ENCODE peak calls at places on chromosomes 7 and 10, in four cellular contexts. T is A549, O is foreskin fibroblast, R is HFF-Myc. M is an unnamed sample.

GRCh38 chr10:34960983-34961382 is 129.2 kb downstream of the CUL2 start:
- DNase-seq in T (peak), O (peak), R (no peak), M (no peak)

GRCh38 chr10:117364121-117364960 is 10.9 kb downstream of the PDZD8 start:
- DNase-seq in T (peak), O (no peak), R (no peak), M (no peak)

GRCh38 chr10:62805139-62806092 is 896 bp downstream of the ADO start:
- DNase-seq in T (peak), O (no peak), R (no peak), M (no peak)

GRCh38 chr10:86087716-86088115 is 278.9 kb downstream of the GRID1 start:
- DNase-seq in T (no peak), O (no peak), R (no peak), M (no peak)

GRCh38 chr7:2045559-2046405 is 187.0 kb downstream of the MAD1L1 start:
- DNase-seq in T (no peak), O (no peak), R (no peak), M (no peak)

GRCh38 chr7:183907-184767 is 8.2 kb upstream of the FAM20C start:
- DNase-seq in T (no peak), O (no peak), R (no peak), M (no peak)

GRCh38 chr10:79356104-79356503 is 8.8 kb downstream of the PPIF start:
- DNase-seq in T (no peak), O (no peak), R (no peak), M (no peak)

GRCh38 chr10:130623680-130624271 is 487.6 kb downstream of the GLRX3 start:
- DNase-seq in T (no peak), O (no peak), R (no peak), M (no peak)

GRCh38 chr10:44991571-44991970 is 9.2 kb upstream of the ZNF22 start:
- DNase-seq in T (no peak), O (no peak), R (no peak), M (no peak)

GRCh38 chr10:49096890-49097445 is 18.4 kb downstream of the VSTM4 start:
- DNase-seq in T (no peak), O (no peak), R (no peak), M (no peak)

GRCh38 chr10:17106991-17107390 is 22.6 kb downstream of the CUBN start:
- DNase-seq in T (no peak), O (no peak), R (no peak), M (no peak)

GRCh38 chr7:132575336-132575986 is 809 bp downstream of the PLXNA4 start:
- DNase-seq in T (peak), O (peak), R (no peak), M (no peak)

GRCh38 chr10:102492983-102493382 is 9.5 kb downstream of the ACTR1A start:
- DNase-seq in T (no peak), O (no peak), R (no peak), M (no peak)

GRCh38 chr10:90751107-90751997 is 106.5 kb downstream of the HTR7 start:
- DNase-seq in T (peak), O (peak), R (no peak), M (peak)

GRCh38 chr7:130897515-130898419 is 163.8 kb upstream of the KLF14 start:
- DNase-seq in T (no peak), O (no peak), R (no peak), M (no peak)

GRCh38 chr7:37942934-37943610 is 22.6 kb downstream of the EPDR1 start:
- DNase-seq in T (peak), O (no peak), R (no peak), M (no peak)

GRCh38 chr10:119761106-119761505 is 35.3 kb downstream of the INPP5F start:
- DNase-seq in T (no peak), O (peak), R (peak), M (no peak)

GRCh38 chr10:72847681-72848080 is 45.9 kb upstream of the OIT3 start:
- DNase-seq in T (no peak), O (no peak), R (no peak), M (no peak)

GRCh38 chr10:45580781-45581496 is 91.6 kb downstream of the ZFAND4 start:
- DNase-seq in T (no peak), O (no peak), R (no peak), M (no peak)

GRCh38 chr7:66518151-66518691 is 110.5 kb upstream of the KCTD7 start:
- DNase-seq in T (no peak), O (no peak), R (no peak), M (no peak)

GRCh38 chr7:66523409-66523808 is 105.3 kb upstream of the KCTD7 start:
- DNase-seq in T (no peak), O (no peak), R (no peak), M (no peak)

GRCh38 chr7:66521675-66522074 is 107.0 kb upstream of the KCTD7 start:
- DNase-seq in T (no peak), O (no peak), R (no peak), M (no peak)

GRCh38 chr7:66524738-66525137 is 103.9 kb upstream of the KCTD7 start:
- DNase-seq in T (no peak), O (no peak), R (no peak), M (no peak)

DNA sequence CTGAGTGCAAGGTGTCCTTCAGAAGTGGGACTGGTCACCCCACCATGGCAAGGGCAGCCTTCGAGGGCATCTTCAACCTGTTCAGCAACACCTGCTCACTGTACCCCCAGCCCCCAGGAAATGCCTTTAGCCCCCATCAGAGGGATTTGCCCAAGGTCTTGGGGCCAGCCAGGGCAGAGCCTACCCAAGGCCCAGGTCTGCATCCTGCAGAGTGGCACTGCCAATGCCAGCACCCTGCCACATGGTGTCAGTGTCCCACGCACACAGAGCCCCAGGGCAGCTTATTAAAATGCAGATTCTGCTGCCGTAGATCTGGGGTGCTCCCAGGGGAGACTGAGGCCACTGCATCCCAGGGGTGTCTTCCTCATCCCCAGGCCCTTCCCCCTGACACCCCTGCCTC is 106.2 kb upstream of the KCTD7 start:
- DNase-seq in T (peak), O (no peak), R (no peak), M (no peak)
- TF ChIP-seq CTCF in T (peak), O (peak), R (peak), M (peak)

GRCh38 chr7:99619571-99620130 is 2.9 kb downstream of the ZSCAN25 start:
- DNase-seq in T (no peak), O (no peak), R (no peak), M (no peak)

GRCh38 chr7:99616359-99617186 is at the start of gene ZSCAN25:
- DNase-seq in T (peak), O (peak), R (peak), M (peak)

GRCh38 chr7:99617187-99617781 is 538 bp downstream of the ZSCAN25 start:
- DNase-seq in T (no peak), O (no peak), R (no peak), M (no peak)

GRCh38 chr7:99621271-99621670 is 4.5 kb downstream of the ZSCAN25 start:
- DNase-seq in T (no peak), O (no peak), R (no peak), M (no peak)

GRCh38 chr7:99618726-99619125 is 2.0 kb downstream of the ZSCAN25 start:
- DNase-seq in T (peak), O (peak), R (peak), M (no peak)
- H3K4me3 ChIP-seq in T (no peak), O (no peak), R (no peak), M (no peak)

DNA sequence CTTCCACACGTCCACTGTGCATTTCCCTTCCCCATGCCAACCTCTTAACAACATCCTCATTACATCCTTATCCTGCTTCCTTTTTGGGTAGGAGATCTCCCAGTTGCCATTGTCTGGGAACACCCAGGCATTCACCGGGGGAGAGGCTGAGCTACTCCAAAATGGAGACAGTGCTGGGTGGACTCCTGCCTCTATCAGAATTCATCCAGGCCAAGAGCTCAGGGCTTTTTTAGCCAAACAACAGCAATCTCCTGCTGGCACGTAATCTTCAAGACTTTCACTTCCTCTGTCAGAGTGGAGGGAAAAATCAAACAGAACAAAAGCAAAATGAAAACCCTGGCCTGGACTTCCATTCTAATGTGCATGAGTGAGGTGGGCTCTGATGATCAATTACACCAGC is 244.9 kb downstream of the PRPF18 start:
- DNase-seq in T (no peak), O (no peak), R (no peak), M (no peak)
- TF ChIP-seq CTCF in T (no peak), O (no peak), R (no peak), M (no peak)

GRCh38 chr7:5526190-5527037 is 102.8 kb upstream of the TNRC18 start:
- DNase-seq in T (peak), O (peak), R (no peak), M (no peak)
- H3K4me3 ChIP-seq in T (peak), O (peak), R (peak), M (no peak)

GRCh38 chr7:71271203-71271602 is 139.3 kb downstream of the GALNT17 start:
- DNase-seq in T (no peak), O (no peak), R (no peak), M (no peak)

GRCh38 chr7:71264005-71264404 is 132.1 kb downstream of the GALNT17 start:
- DNase-seq in T (no peak), O (no peak), R (no peak), M (no peak)

GRCh38 chr7:71272509-71273214 is 140.7 kb downstream of the GALNT17 start:
- DNase-seq in T (no peak), O (no peak), R (no peak), M (no peak)

GRCh38 chr7:71266912-71267311 is 135.0 kb downstream of the GALNT17 start:
- DNase-seq in T (no peak), O (no peak), R (no peak), M (no peak)

GRCh38 chr7:71267734-71268133 is 135.8 kb downstream of the GALNT17 start:
- DNase-seq in T (no peak), O (no peak), R (no peak), M (no peak)
- TF ChIP-seq CTCF in T (no peak), O (no peak), R (no peak), M (no peak)

DNA sequence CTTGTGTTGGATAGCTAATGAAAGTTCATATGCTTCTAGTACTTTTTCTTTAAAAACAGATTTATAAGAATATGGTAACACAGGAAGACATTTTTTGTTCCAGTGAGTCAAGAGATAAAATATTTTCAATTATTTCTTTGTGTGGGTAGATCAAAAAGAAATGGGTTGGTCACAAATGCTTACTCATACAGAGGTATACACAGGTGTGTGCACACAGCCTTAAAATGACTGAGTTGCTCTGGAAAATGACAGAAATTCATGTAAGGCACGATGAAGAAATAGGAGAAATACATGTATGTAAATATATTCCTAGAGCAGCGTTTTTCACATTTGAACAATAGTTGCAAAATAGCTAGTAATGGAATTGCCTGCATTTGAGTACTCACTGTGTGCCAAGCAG is 66.0 kb downstream of the ST7 start:
- DNase-seq in T (no peak), O (no peak), R (no peak), M (no peak)
- H3K4me3 ChIP-seq in T (no peak), O (no peak), R (no peak), M (no peak)

M was measured in LNCaP clone FGC.